ENCODE peak calls at places on chromosomes 12 and 14, in four cellular contexts. One of them, this sample, is unnamed.

GRCh38 chr14:35416108-35416750 is 11.7 kb upstream of the NFKBIA start:
- DNase-seq in thoracic aorta: no peak
- DNase-seq in A673: no peak
- DNase-seq in dorsolateral prefrontal cortex: no peak
- DNase-seq in this sample: no peak

GRCh38 chr12:27869567-27869966 is 89.5 kb upstream of the MANSC4 start:
- DNase-seq in dorsolateral prefrontal cortex: no peak
- DNase-seq in thoracic aorta: no peak
- DNase-seq in A673: no peak
- DNase-seq in this sample: no peak

GRCh38 chr12:96120359-96121100 is 73.6 kb upstream of the ELK3 start:
- DNase-seq in thoracic aorta: no peak
- DNase-seq in dorsolateral prefrontal cortex: no peak
- DNase-seq in A673: no peak
- DNase-seq in this sample: peak; percentile 1

GRCh38 chr14:76931629-76932402 is 96.7 kb downstream of the IRF2BPL start:
- DNase-seq in thoracic aorta: no peak
- DNase-seq in dorsolateral prefrontal cortex: no peak
- DNase-seq in A673: no peak
- DNase-seq in this sample: no peak

GRCh38 chr14:104350463-104351185 is 212.2 kb downstream of the KIF26A start:
- DNase-seq in dorsolateral prefrontal cortex: peak; percentile 96
- DNase-seq in thoracic aorta: no peak
- DNase-seq in A673: no peak
- DNase-seq in this sample: peak; percentile 56

GRCh38 chr12:123034022-123034541 is 53.6 kb downstream of the ARL6IP4 start:
- DNase-seq in dorsolateral prefrontal cortex: no peak
- DNase-seq in A673: no peak
- DNase-seq in thoracic aorta: no peak
- DNase-seq in this sample: no peak

GRCh38 chr14:56339855-56340701 is 221.9 kb downstream of the PELI2 start:
- DNase-seq in thoracic aorta: peak; percentile 29
- DNase-seq in dorsolateral prefrontal cortex: peak; percentile 82
- DNase-seq in A673: peak; percentile 93
- DNase-seq in this sample: peak; percentile 75

GRCh38 chr12:94032368-94032767 is 116.0 kb upstream of the PLXNC1 start:
- DNase-seq in dorsolateral prefrontal cortex: no peak
- DNase-seq in thoracic aorta: no peak
- DNase-seq in A673: no peak
- DNase-seq in this sample: no peak

GRCh38 chr14:35332517-35333346 is 40.5 kb downstream of the PSMA6 start:
- DNase-seq in thoracic aorta: no peak
- DNase-seq in dorsolateral prefrontal cortex: no peak
- DNase-seq in A673: no peak
- DNase-seq in this sample: no peak

GRCh38 chr14:103960457-103960856 is 18.1 kb upstream of the RD3L start:
- DNase-seq in A673: no peak
- DNase-seq in dorsolateral prefrontal cortex: no peak
- DNase-seq in thoracic aorta: no peak
- DNase-seq in this sample: no peak

GRCh38 chr12:47763481-47764344 is 5.0 kb upstream of the RAPGEF3 start:
- DNase-seq in A673: no peak
- DNase-seq in thoracic aorta: no peak
- DNase-seq in dorsolateral prefrontal cortex: no peak
- DNase-seq in this sample: no peak

GRCh38 chr14:93299831-93300230 is 33.0 kb downstream of the BTBD7 start:
- DNase-seq in dorsolateral prefrontal cortex: no peak
- DNase-seq in A673: no peak
- DNase-seq in thoracic aorta: no peak
- DNase-seq in this sample: no peak

GRCh38 chr12:94327819-94328218 is 131.8 kb downstream of the CEP83 start:
- DNase-seq in dorsolateral prefrontal cortex: no peak
- DNase-seq in thoracic aorta: no peak
- DNase-seq in A673: no peak
- DNase-seq in this sample: no peak

DNA sequence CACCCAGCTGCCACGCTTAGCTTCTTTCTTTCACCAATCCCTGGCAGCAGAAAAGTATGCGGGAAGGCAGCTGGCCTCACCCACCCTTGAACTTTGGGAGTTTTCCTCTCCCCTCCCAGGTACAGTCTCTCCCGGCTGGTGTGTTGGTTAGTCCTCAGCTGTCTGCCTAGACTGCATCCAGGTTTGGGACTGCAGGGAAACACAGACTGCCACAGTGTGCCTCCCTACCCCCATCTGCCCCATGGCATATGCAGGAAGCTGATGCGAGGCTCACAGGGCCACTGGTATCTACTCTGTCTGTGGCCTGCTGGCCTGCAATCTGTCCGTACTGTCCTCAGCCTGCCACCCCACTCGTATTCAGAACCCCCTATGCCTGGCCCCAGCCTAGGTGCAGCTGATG is 2.1 kb downstream of the CD9 start:
- DNase-seq in dorsolateral prefrontal cortex: peak; percentile 50
- DNase-seq in thoracic aorta: no peak
- DNase-seq in A673: no peak
- DNase-seq in this sample: no peak
- H3K27ac ChIP-seq in dorsolateral prefrontal cortex: peak overlapping the region; percentile 79
- H3K27ac ChIP-seq in thoracic aorta: peak overlapping the region; percentile 93
- H3K27ac ChIP-seq in A673: no peak overlapping the region
- H3K27ac ChIP-seq in this sample: peak overlapping the region; percentile 97

DNA sequence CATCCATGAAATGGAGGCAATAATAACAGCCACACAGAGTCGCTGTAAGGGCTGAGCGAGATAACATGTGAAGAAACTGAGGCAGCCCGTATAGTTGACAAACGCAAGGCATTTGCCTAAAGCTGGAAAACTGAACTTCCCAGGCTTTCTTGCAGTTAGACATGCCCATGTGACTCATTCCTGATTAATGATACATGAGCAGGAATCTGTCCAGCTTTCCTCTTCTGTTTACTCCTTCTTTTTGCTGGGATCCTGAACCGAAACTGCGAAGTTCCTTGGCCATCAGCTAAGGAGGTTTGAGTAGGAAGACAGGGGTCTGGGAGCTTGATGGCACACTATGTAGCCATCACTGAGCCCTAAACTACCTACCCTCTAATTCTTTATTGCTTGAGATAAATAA is 52.2 kb downstream of the ST8SIA1 start:
- DNase-seq in dorsolateral prefrontal cortex: no peak
- DNase-seq in thoracic aorta: no peak
- DNase-seq in A673: no peak
- DNase-seq in this sample: no peak
- H3K27ac ChIP-seq in dorsolateral prefrontal cortex: peak overlapping the region; percentile 44
- H3K27ac ChIP-seq in thoracic aorta: peak overlapping the region; percentile 57
- H3K27ac ChIP-seq in A673: no peak overlapping the region
- H3K27ac ChIP-seq in this sample: no peak overlapping the region

GRCh38 chr14:30450620-30451019 is 108.3 kb upstream of the G2E3 start:
- DNase-seq in dorsolateral prefrontal cortex: no peak
- DNase-seq in A673: no peak
- DNase-seq in thoracic aorta: no peak
- DNase-seq in this sample: no peak
- H3K27ac ChIP-seq in dorsolateral prefrontal cortex: no peak overlapping the region
- H3K27ac ChIP-seq in A673: no peak overlapping the region
- H3K27ac ChIP-seq in thoracic aorta: no peak overlapping the region
- H3K27ac ChIP-seq in this sample: no peak overlapping the region

DNA sequence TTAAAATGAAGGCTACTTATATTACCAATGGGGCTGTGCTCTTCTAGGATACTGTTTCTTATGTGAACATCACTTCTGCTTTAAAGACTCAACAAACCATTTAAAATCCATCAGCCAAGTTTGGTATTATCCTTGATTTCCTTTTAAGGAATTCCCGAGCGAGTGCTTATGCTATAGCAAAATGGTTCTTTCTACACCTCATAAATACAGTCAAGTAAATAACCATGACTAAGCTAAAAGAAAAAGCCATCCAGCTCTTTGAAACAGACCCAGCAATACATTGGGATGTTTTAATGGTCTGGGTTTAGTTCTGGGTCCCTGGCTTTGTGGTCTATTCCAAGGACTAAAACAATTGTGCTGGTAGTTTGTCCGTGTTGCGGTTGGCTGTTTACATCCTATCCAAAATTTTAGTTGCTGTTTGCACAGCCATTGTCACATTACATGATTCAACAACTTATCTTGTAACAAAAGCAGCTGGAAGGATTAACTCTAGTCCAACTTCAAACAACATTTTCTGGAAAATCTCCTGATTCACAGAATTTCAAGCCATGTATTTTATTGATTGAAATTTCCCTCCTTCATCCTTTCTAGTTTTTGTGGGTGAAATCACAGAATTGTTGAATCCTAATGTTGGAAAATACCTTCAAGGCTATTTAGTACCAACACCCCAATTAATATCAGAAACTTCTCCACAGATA is 19.7 kb downstream of the KLRB1 start:
- DNase-seq in dorsolateral prefrontal cortex: no peak
- DNase-seq in thoracic aorta: no peak
- DNase-seq in A673: no peak
- DNase-seq in this sample: no peak
- H3K27ac ChIP-seq in dorsolateral prefrontal cortex: no peak overlapping the region
- H3K27ac ChIP-seq in thoracic aorta: no peak overlapping the region
- H3K27ac ChIP-seq in A673: no peak overlapping the region
- H3K27ac ChIP-seq in this sample: no peak overlapping the region

GRCh38 chr12:89351489-89352241 is 636 bp downstream of the DUSP6 start:
- DNase-seq in thoracic aorta: no peak
- DNase-seq in dorsolateral prefrontal cortex: no peak
- DNase-seq in A673: no peak
- DNase-seq in this sample: peak; percentile 49
- H3K27ac ChIP-seq in thoracic aorta: peak overlapping the region; percentile 99
- H3K27ac ChIP-seq in dorsolateral prefrontal cortex: peak overlapping the region; percentile 88
- H3K27ac ChIP-seq in A673: peak overlapping the region; percentile 97
- H3K27ac ChIP-seq in this sample: peak overlapping the region; percentile 74

GRCh38 chr14:21643407-21643806 is 8.7 kb upstream of the OR10G2 start:
- DNase-seq in A673: no peak
- DNase-seq in thoracic aorta: no peak
- DNase-seq in dorsolateral prefrontal cortex: no peak
- DNase-seq in this sample: no peak

GRCh38 chr14:21647380-21647779 is 6.3 kb upstream of the OR4E2 start:
- DNase-seq in dorsolateral prefrontal cortex: no peak
- DNase-seq in A673: peak; percentile 75
- DNase-seq in thoracic aorta: no peak
- DNase-seq in this sample: no peak

DNA sequence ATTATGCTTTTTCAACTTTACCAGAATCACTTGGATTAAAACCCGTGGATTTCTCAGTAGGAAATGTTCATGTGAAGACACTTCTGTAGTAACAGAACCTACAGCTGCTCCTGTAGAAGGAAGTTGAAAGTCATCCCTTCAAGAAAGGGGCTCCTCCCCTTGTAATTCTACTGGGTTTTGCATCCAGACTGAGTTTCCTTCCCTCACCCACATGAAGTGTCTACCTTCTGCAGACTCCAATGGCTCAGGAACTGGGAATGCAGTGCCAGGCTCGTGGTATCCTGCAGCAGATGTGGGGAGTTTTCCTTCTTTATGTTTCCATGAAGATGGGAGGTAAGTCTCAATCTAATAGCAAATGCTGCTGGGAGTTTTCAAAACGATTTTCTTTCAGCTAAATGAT is 7.9 kb upstream of the OR10G2 start:
- DNase-seq in thoracic aorta: no peak
- DNase-seq in A673: peak; percentile 73
- DNase-seq in dorsolateral prefrontal cortex: no peak
- DNase-seq in this sample: no peak
- H3K27ac ChIP-seq in thoracic aorta: no peak overlapping the region
- H3K27ac ChIP-seq in A673: peak overlapping the region; percentile 84
- H3K27ac ChIP-seq in dorsolateral prefrontal cortex: no peak overlapping the region
- H3K27ac ChIP-seq in this sample: no peak overlapping the region

DNA sequence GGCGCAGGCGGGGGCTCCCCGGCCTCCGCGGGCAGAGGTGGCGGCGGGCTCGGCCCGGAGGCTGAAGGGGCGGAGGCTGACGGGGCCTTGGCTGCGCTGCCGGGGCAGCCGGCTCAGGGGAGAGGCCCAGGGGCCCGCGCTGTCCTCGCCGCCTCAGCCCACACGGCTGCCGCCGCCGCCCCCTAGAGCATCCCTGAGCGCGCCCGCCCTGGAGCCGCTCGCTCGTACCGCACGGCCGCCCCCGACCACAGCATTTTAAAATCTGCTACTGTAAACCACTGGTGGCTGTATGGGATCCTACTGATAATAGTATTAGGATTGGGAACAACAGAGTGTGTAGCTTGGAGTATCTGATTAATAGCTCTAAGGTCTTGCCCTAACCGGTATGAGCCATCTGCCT is 22.2 kb upstream of the EDDM3A start:
- DNase-seq in dorsolateral prefrontal cortex: no peak
- DNase-seq in thoracic aorta: no peak
- DNase-seq in A673: no peak
- DNase-seq in this sample: no peak
- H3K27ac ChIP-seq in dorsolateral prefrontal cortex: no peak overlapping the region
- H3K27ac ChIP-seq in thoracic aorta: no peak overlapping the region
- H3K27ac ChIP-seq in A673: no peak overlapping the region
- H3K27ac ChIP-seq in this sample: no peak overlapping the region

DNA sequence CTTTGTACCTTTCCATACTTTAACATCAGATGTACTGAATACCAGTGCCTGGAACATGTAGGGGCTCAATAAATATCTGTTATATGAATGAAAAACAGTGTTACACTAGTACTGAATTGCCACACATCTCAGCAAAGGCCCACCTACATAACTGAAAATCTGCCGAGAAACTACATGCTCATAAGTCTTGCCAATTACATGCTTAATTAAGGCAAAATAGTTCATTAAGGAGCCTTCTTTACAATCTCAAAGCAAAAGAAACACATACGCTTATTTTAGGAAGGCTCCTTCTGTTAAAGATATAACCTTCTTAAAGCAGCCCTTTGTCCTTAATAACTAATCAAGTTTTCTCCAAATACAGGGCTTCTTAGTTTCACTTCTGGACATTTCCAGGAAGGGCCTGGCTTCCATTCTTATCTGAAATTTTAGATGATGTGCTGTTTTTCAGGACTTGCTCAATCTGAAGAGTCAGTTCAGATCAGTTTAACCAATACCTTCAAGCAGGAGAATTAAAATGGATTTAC is 11.5 kb downstream of the LIMA1 start:
- DNase-seq in thoracic aorta: no peak
- DNase-seq in A673: no peak
- DNase-seq in dorsolateral prefrontal cortex: no peak
- DNase-seq in this sample: no peak
- H3K27ac ChIP-seq in thoracic aorta: peak overlapping the region; percentile 14
- H3K27ac ChIP-seq in A673: no peak overlapping the region
- H3K27ac ChIP-seq in dorsolateral prefrontal cortex: no peak overlapping the region
- H3K27ac ChIP-seq in this sample: no peak overlapping the region

DNA sequence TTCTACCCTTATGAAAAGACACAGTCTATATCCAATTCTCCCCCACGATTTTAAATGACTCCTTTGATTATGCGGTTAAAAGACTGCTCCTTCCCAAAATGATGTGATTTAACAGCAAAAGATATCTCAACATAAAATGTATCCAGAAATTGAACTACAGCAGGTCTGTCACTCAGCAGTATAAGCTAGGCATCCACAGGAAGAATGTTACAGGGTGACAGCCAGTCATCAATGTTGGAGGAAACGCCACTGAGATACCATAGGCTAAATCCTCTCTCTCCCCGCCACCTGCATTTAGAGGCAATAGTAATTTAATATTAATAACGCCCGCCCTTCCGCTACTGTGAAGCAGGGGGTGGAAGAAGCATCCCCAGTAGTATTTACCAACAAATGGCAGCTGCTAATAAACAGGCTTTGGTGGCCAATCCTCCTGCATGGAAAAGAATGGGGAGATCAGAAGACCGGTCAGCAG is 613 bp downstream of the RECQL start:
- DNase-seq in thoracic aorta: no peak
- DNase-seq in dorsolateral prefrontal cortex: no peak
- DNase-seq in A673: no peak
- DNase-seq in this sample: no peak
- H3K27ac ChIP-seq in thoracic aorta: peak overlapping the region; percentile 97
- H3K27ac ChIP-seq in dorsolateral prefrontal cortex: no peak overlapping the region
- H3K27ac ChIP-seq in A673: peak overlapping the region; percentile 93
- H3K27ac ChIP-seq in this sample: peak overlapping the region; percentile 70